ENCODE peak calls at places on chromosome 17, in five cellular contexts. One of them, this sample, is unnamed.

GRCh38 chr17:67994827-67995567 is 1.3 kb downstream of the C17orf58 start:
- DNase-seq in epithelial cell of esophagus: peak
- DNase-seq in gastrocnemius medialis: no peak
- DNase-seq in Peyer's patch: no peak
- DNase-seq in cardiac fibroblast: peak
- DNase-seq in this sample: no peak

GRCh38 chr17:80247561-80247960 is 13.1 kb upstream of the RNF213 start:
- DNase-seq in epithelial cell of esophagus: no peak
- DNase-seq in gastrocnemius medialis: no peak
- DNase-seq in Peyer's patch: no peak
- DNase-seq in cardiac fibroblast: no peak
- DNase-seq in this sample: no peak

GRCh38 chr17:41965694-41966375 is 760 bp upstream of the CNP start:
- DNase-seq in epithelial cell of esophagus: peak
- DNase-seq in gastrocnemius medialis: peak
- DNase-seq in Peyer's patch: peak
- DNase-seq in cardiac fibroblast: peak
- DNase-seq in this sample: peak

GRCh38 chr17:58219789-58220183 is 731 bp upstream of the MKS1 start:
- DNase-seq in epithelial cell of esophagus: peak
- DNase-seq in gastrocnemius medialis: no peak
- DNase-seq in Peyer's patch: no peak
- DNase-seq in cardiac fibroblast: no peak
- DNase-seq in this sample: no peak

GRCh38 chr17:70642059-70642458 is 472.7 kb downstream of the KCNJ2 start:
- DNase-seq in epithelial cell of esophagus: no peak
- DNase-seq in gastrocnemius medialis: no peak
- DNase-seq in Peyer's patch: no peak
- DNase-seq in cardiac fibroblast: no peak
- DNase-seq in this sample: no peak

GRCh38 chr17:17663160-17664072 is 17.8 kb upstream of the RAI1 start:
- DNase-seq in epithelial cell of esophagus: peak
- DNase-seq in gastrocnemius medialis: no peak
- DNase-seq in Peyer's patch: peak
- DNase-seq in cardiac fibroblast: peak
- DNase-seq in this sample: peak

GRCh38 chr17:40014375-40014980 is 762 bp upstream of the CSF3 start:
- DNase-seq in epithelial cell of esophagus: no peak
- DNase-seq in gastrocnemius medialis: no peak
- DNase-seq in Peyer's patch: no peak
- DNase-seq in cardiac fibroblast: peak
- DNase-seq in this sample: no peak

GRCh38 chr17:67138392-67138791 is 94.0 kb downstream of the CACNG1 start:
- DNase-seq in epithelial cell of esophagus: no peak
- DNase-seq in gastrocnemius medialis: no peak
- DNase-seq in Peyer's patch: no peak
- DNase-seq in cardiac fibroblast: no peak
- DNase-seq in this sample: no peak

GRCh38 chr17:2157081-2157480 is 102.2 kb downstream of the HIC1 start:
- DNase-seq in epithelial cell of esophagus: no peak
- DNase-seq in gastrocnemius medialis: no peak
- DNase-seq in Peyer's patch: no peak
- DNase-seq in cardiac fibroblast: peak
- DNase-seq in this sample: no peak

GRCh38 chr17:75485688-75486087 is 29.3 kb downstream of the TMEM94 start:
- DNase-seq in epithelial cell of esophagus: no peak
- DNase-seq in gastrocnemius medialis: no peak
- DNase-seq in Peyer's patch: no peak
- DNase-seq in cardiac fibroblast: no peak
- DNase-seq in this sample: no peak

GRCh38 chr17:60392845-60393702 is 1.1 kb upstream of the USP32 start:
- DNase-seq in epithelial cell of esophagus: peak
- DNase-seq in gastrocnemius medialis: peak
- DNase-seq in Peyer's patch: peak
- DNase-seq in cardiac fibroblast: peak
- DNase-seq in this sample: peak

GRCh38 chr17:56979091-56979480 is 1.2 kb downstream of the SCPEP1 start:
- DNase-seq in epithelial cell of esophagus: no peak
- DNase-seq in gastrocnemius medialis: no peak
- DNase-seq in Peyer's patch: no peak
- DNase-seq in cardiac fibroblast: no peak
- DNase-seq in this sample: no peak

GRCh38 chr17:18964550-18964949 is 12.6 kb downstream of the SLC5A10 start:
- DNase-seq in epithelial cell of esophagus: no peak
- DNase-seq in gastrocnemius medialis: no peak
- DNase-seq in Peyer's patch: no peak
- DNase-seq in cardiac fibroblast: no peak
- DNase-seq in this sample: no peak

GRCh38 chr17:4933646-4934045 is 1.6 kb downstream of the GP1BA start:
- DNase-seq in epithelial cell of esophagus: no peak
- DNase-seq in gastrocnemius medialis: no peak
- DNase-seq in Peyer's patch: no peak
- DNase-seq in cardiac fibroblast: no peak
- DNase-seq in this sample: no peak

GRCh38 chr17:64603987-64604386 is 58.1 kb downstream of the SMURF2 start:
- DNase-seq in epithelial cell of esophagus: no peak
- DNase-seq in gastrocnemius medialis: no peak
- DNase-seq in Peyer's patch: no peak
- DNase-seq in cardiac fibroblast: no peak
- DNase-seq in this sample: no peak

GRCh38 chr17:6995500-6996255 is at the start of gene ALOX12:
- DNase-seq in epithelial cell of esophagus: peak
- DNase-seq in gastrocnemius medialis: no peak
- DNase-seq in Peyer's patch: no peak
- DNase-seq in cardiac fibroblast: no peak
- DNase-seq in this sample: peak

GRCh38 chr17:16215002-16215272 is 397 bp downstream of the NCOR1 start:
- DNase-seq in epithelial cell of esophagus: peak
- DNase-seq in gastrocnemius medialis: peak
- DNase-seq in Peyer's patch: peak
- DNase-seq in cardiac fibroblast: peak
- DNase-seq in this sample: peak

GRCh38 chr17:60229189-60229802 is 79.5 kb downstream of the CA4 start:
- DNase-seq in epithelial cell of esophagus: no peak
- DNase-seq in gastrocnemius medialis: no peak
- DNase-seq in Peyer's patch: no peak
- DNase-seq in cardiac fibroblast: peak
- DNase-seq in this sample: no peak

GRCh38 chr17:69223809-69224208 is 4.8 kb downstream of the ABCA10 start:
- DNase-seq in epithelial cell of esophagus: peak
- DNase-seq in gastrocnemius medialis: no peak
- DNase-seq in Peyer's patch: no peak
- DNase-seq in cardiac fibroblast: peak
- DNase-seq in this sample: no peak

GRCh38 chr17:16255481-16255901 is 38.5 kb downstream of the PIGL start:
- DNase-seq in epithelial cell of esophagus: no peak
- DNase-seq in gastrocnemius medialis: peak
- DNase-seq in Peyer's patch: peak
- DNase-seq in cardiac fibroblast: peak
- DNase-seq in this sample: no peak

GRCh38 chr17:29645516-29646051 is 22.9 kb upstream of the CORO6 start:
- DNase-seq in epithelial cell of esophagus: no peak
- DNase-seq in gastrocnemius medialis: peak
- DNase-seq in Peyer's patch: peak
- DNase-seq in cardiac fibroblast: peak
- DNase-seq in this sample: no peak

GRCh38 chr17:75267403-75268232 is 3.4 kb downstream of the MIF4GD start:
- DNase-seq in epithelial cell of esophagus: peak
- DNase-seq in gastrocnemius medialis: no peak
- DNase-seq in Peyer's patch: no peak
- DNase-seq in cardiac fibroblast: no peak
- DNase-seq in this sample: peak

GRCh38 chr17:61324540-61324868 is 75.1 kb upstream of the TBX2 start:
- DNase-seq in epithelial cell of esophagus: no peak
- DNase-seq in gastrocnemius medialis: no peak
- DNase-seq in Peyer's patch: no peak
- DNase-seq in cardiac fibroblast: peak
- DNase-seq in this sample: no peak

GRCh38 chr17:31722251-31723056 is 136.6 kb downstream of the COPRS start:
- DNase-seq in epithelial cell of esophagus: no peak
- DNase-seq in gastrocnemius medialis: no peak
- DNase-seq in Peyer's patch: no peak
- DNase-seq in cardiac fibroblast: peak
- DNase-seq in this sample: no peak

GRCh38 chr17:43873091-43873490 is 26.1 kb downstream of the CD300LG start:
- DNase-seq in epithelial cell of esophagus: no peak
- DNase-seq in gastrocnemius medialis: no peak
- DNase-seq in Peyer's patch: no peak
- DNase-seq in cardiac fibroblast: no peak
- DNase-seq in this sample: no peak

GRCh38 chr17:68853439-68853838 is 101.8 kb downstream of the ABCA8 start:
- DNase-seq in epithelial cell of esophagus: no peak
- DNase-seq in gastrocnemius medialis: peak
- DNase-seq in Peyer's patch: no peak
- DNase-seq in cardiac fibroblast: peak
- DNase-seq in this sample: no peak

GRCh38 chr17:21177401-21177800 is 36.6 kb downstream of the TMEM11 start:
- DNase-seq in epithelial cell of esophagus: no peak
- DNase-seq in gastrocnemius medialis: no peak
- DNase-seq in Peyer's patch: no peak
- DNase-seq in cardiac fibroblast: no peak
- DNase-seq in this sample: no peak

GRCh38 chr17:71849783-71850768 is 270.7 kb upstream of the SOX9 start:
- DNase-seq in epithelial cell of esophagus: peak
- DNase-seq in gastrocnemius medialis: no peak
- DNase-seq in Peyer's patch: no peak
- DNase-seq in cardiac fibroblast: no peak
- DNase-seq in this sample: no peak

GRCh38 chr17:82332669-82333278 is 792 bp downstream of the SECTM1 start:
- DNase-seq in epithelial cell of esophagus: peak
- DNase-seq in gastrocnemius medialis: no peak
- DNase-seq in Peyer's patch: peak
- DNase-seq in cardiac fibroblast: peak
- DNase-seq in this sample: no peak

GRCh38 chr17:54744750-54745149 is 155.9 kb upstream of the TOM1L1 start:
- DNase-seq in epithelial cell of esophagus: no peak
- DNase-seq in gastrocnemius medialis: no peak
- DNase-seq in Peyer's patch: no peak
- DNase-seq in cardiac fibroblast: no peak
- DNase-seq in this sample: no peak

GRCh38 chr17:38628441-38628840 is 22.7 kb upstream of the SRCIN1 start:
- DNase-seq in epithelial cell of esophagus: no peak
- DNase-seq in gastrocnemius medialis: no peak
- DNase-seq in Peyer's patch: no peak
- DNase-seq in cardiac fibroblast: peak
- DNase-seq in this sample: no peak

GRCh38 chr17:45979137-45979536 is 19.9 kb upstream of the STH start:
- DNase-seq in epithelial cell of esophagus: no peak
- DNase-seq in gastrocnemius medialis: no peak
- DNase-seq in Peyer's patch: no peak
- DNase-seq in cardiac fibroblast: no peak
- DNase-seq in this sample: no peak
- TF ChIP-seq CTCF in epithelial cell of esophagus: no peak
- TF ChIP-seq CTCF in gastrocnemius medialis: no peak
- TF ChIP-seq CTCF in Peyer's patch: no peak
- TF ChIP-seq CTCF in cardiac fibroblast: no peak
- TF ChIP-seq CTCF in this sample: no peak

GRCh38 chr17:11940904-11941303 is 56.4 kb downstream of the ZNF18 start:
- DNase-seq in epithelial cell of esophagus: no peak
- DNase-seq in gastrocnemius medialis: no peak
- DNase-seq in Peyer's patch: no peak
- DNase-seq in cardiac fibroblast: no peak
- DNase-seq in this sample: no peak

GRCh38 chr17:11932337-11932898 is 64.9 kb downstream of the ZNF18 start:
- DNase-seq in epithelial cell of esophagus: no peak
- DNase-seq in gastrocnemius medialis: no peak
- DNase-seq in Peyer's patch: no peak
- DNase-seq in cardiac fibroblast: no peak
- DNase-seq in this sample: no peak

GRCh38 chr17:11935734-11936406 is 61.4 kb downstream of the ZNF18 start:
- DNase-seq in epithelial cell of esophagus: peak
- DNase-seq in gastrocnemius medialis: no peak
- DNase-seq in Peyer's patch: no peak
- DNase-seq in cardiac fibroblast: peak
- DNase-seq in this sample: peak
- TF ChIP-seq CTCF in epithelial cell of esophagus: peak
- TF ChIP-seq CTCF in gastrocnemius medialis: peak
- TF ChIP-seq CTCF in Peyer's patch: peak
- TF ChIP-seq CTCF in cardiac fibroblast: peak
- TF ChIP-seq CTCF in this sample: peak

GRCh38 chr17:73194514-73195222 is 1.8 kb downstream of the COG1 start:
- DNase-seq in epithelial cell of esophagus: peak
- DNase-seq in gastrocnemius medialis: no peak
- DNase-seq in Peyer's patch: peak
- DNase-seq in cardiac fibroblast: peak
- DNase-seq in this sample: no peak

GRCh38 chr17:73198201-73198929 is 5.5 kb downstream of the COG1 start:
- DNase-seq in epithelial cell of esophagus: no peak
- DNase-seq in gastrocnemius medialis: no peak
- DNase-seq in Peyer's patch: peak
- DNase-seq in cardiac fibroblast: no peak
- DNase-seq in this sample: no peak

GRCh38 chr17:73197141-73197540 is 4.3 kb downstream of the COG1 start:
- DNase-seq in epithelial cell of esophagus: no peak
- DNase-seq in gastrocnemius medialis: no peak
- DNase-seq in Peyer's patch: peak
- DNase-seq in cardiac fibroblast: no peak
- DNase-seq in this sample: no peak

GRCh38 chr17:73198930-73199260 is 6.0 kb downstream of the COG1 start:
- DNase-seq in epithelial cell of esophagus: no peak
- DNase-seq in gastrocnemius medialis: no peak
- DNase-seq in Peyer's patch: peak
- DNase-seq in cardiac fibroblast: no peak
- DNase-seq in this sample: no peak

GRCh38 chr17:73196500-73196899 is 3.6 kb downstream of the COG1 start:
- DNase-seq in epithelial cell of esophagus: peak
- DNase-seq in gastrocnemius medialis: peak
- DNase-seq in Peyer's patch: peak
- DNase-seq in cardiac fibroblast: peak
- DNase-seq in this sample: peak
- TF ChIP-seq CTCF in epithelial cell of esophagus: peak
- TF ChIP-seq CTCF in gastrocnemius medialis: no peak
- TF ChIP-seq CTCF in Peyer's patch: peak
- TF ChIP-seq CTCF in cardiac fibroblast: peak
- TF ChIP-seq CTCF in this sample: peak

GRCh38 chr17:15029469-15029868 is 235.7 kb downstream of the PMP22 start:
- DNase-seq in epithelial cell of esophagus: no peak
- DNase-seq in gastrocnemius medialis: no peak
- DNase-seq in Peyer's patch: no peak
- DNase-seq in cardiac fibroblast: no peak
- DNase-seq in this sample: no peak
- TF ChIP-seq CTCF in epithelial cell of esophagus: no peak
- TF ChIP-seq CTCF in gastrocnemius medialis: no peak
- TF ChIP-seq CTCF in Peyer's patch: no peak
- TF ChIP-seq CTCF in cardiac fibroblast: no peak
- TF ChIP-seq CTCF in this sample: no peak

This sample was measured in endothelial cell.